ENCODE peak calls at places on chromosome 12, in seven cellular contexts. One of them, this sample, is unnamed.

GRCh38 chr12:124036117-124037109 is 63.4 kb downstream of the ZNF664 start:
- DNase-seq in breast epithelium: no peak
- DNase-seq in tibial nerve: no peak
- DNase-seq in PC-3: peak; percentile 70
- DNase-seq in GM06990: no peak
- DNase-seq in esophagus muscularis mucosa: no peak
- DNase-seq in BE2C: peak; percentile 46
- DNase-seq in this sample: no peak

GRCh38 chr12:32270818-32271710 is 128.3 kb upstream of the FGD4 start:
- DNase-seq in breast epithelium: no peak
- DNase-seq in tibial nerve: no peak
- DNase-seq in PC-3: peak; percentile 27
- DNase-seq in GM06990: no peak
- DNase-seq in esophagus muscularis mucosa: no peak
- DNase-seq in BE2C: no peak
- DNase-seq in this sample: peak; percentile 5

GRCh38 chr12:90978117-90978770 is 23.3 kb upstream of the CCER1 start:
- DNase-seq in breast epithelium: no peak
- DNase-seq in tibial nerve: no peak
- DNase-seq in PC-3: peak; percentile 81
- DNase-seq in GM06990: no peak
- DNase-seq in esophagus muscularis mucosa: no peak
- DNase-seq in BE2C: no peak
- DNase-seq in this sample: peak; percentile 49

GRCh38 chr12:45893240-45893639 is 97.1 kb downstream of the SCAF11 start:
- DNase-seq in breast epithelium: no peak
- DNase-seq in tibial nerve: no peak
- DNase-seq in PC-3: peak; percentile 27
- DNase-seq in GM06990: no peak
- DNase-seq in esophagus muscularis mucosa: no peak
- DNase-seq in BE2C: no peak
- DNase-seq in this sample: peak; percentile 27

GRCh38 chr12:85283560-85283959 is 3.5 kb downstream of the ALX1 start:
- DNase-seq in breast epithelium: no peak
- DNase-seq in tibial nerve: no peak
- DNase-seq in PC-3: no peak
- DNase-seq in GM06990: no peak
- DNase-seq in esophagus muscularis mucosa: no peak
- DNase-seq in BE2C: no peak
- DNase-seq in this sample: no peak

GRCh38 chr12:38921025-38921677 is 15.8 kb upstream of the CPNE8 start:
- DNase-seq in breast epithelium: no peak
- DNase-seq in tibial nerve: peak; percentile 18
- DNase-seq in PC-3: peak; percentile 92
- DNase-seq in GM06990: peak; percentile 2
- DNase-seq in esophagus muscularis mucosa: no peak
- DNase-seq in BE2C: peak; percentile 80
- DNase-seq in this sample: peak; percentile 80

GRCh38 chr12:72323881-72324280 is 51.7 kb downstream of the TRHDE start:
- DNase-seq in breast epithelium: no peak
- DNase-seq in tibial nerve: no peak
- DNase-seq in PC-3: no peak
- DNase-seq in GM06990: no peak
- DNase-seq in esophagus muscularis mucosa: no peak
- DNase-seq in BE2C: no peak
- DNase-seq in this sample: no peak

GRCh38 chr12:85765443-85765842 is 70.8 kb downstream of the RASSF9 start:
- DNase-seq in breast epithelium: no peak
- DNase-seq in tibial nerve: no peak
- DNase-seq in PC-3: no peak
- DNase-seq in GM06990: no peak
- DNase-seq in esophagus muscularis mucosa: no peak
- DNase-seq in BE2C: no peak
- DNase-seq in this sample: peak; percentile 47

GRCh38 chr12:109654357-109654756 is 59.3 kb upstream of the FAM222A start:
- DNase-seq in breast epithelium: no peak
- DNase-seq in tibial nerve: no peak
- DNase-seq in PC-3: no peak
- DNase-seq in GM06990: no peak
- DNase-seq in esophagus muscularis mucosa: no peak
- DNase-seq in BE2C: peak; percentile 83
- DNase-seq in this sample: no peak

GRCh38 chr12:93322784-93323183 is 54.9 kb upstream of the NUDT4 start:
- DNase-seq in breast epithelium: no peak
- DNase-seq in tibial nerve: no peak
- DNase-seq in PC-3: peak; percentile 80
- DNase-seq in GM06990: no peak
- DNase-seq in esophagus muscularis mucosa: no peak
- DNase-seq in BE2C: no peak
- DNase-seq in this sample: peak; percentile 84

GRCh38 chr12:92739099-92739498 is 36.3 kb downstream of the PLEKHG7 start:
- DNase-seq in breast epithelium: no peak
- DNase-seq in tibial nerve: no peak
- DNase-seq in PC-3: no peak
- DNase-seq in GM06990: no peak
- DNase-seq in esophagus muscularis mucosa: no peak
- DNase-seq in BE2C: peak; percentile 47
- DNase-seq in this sample: no peak

GRCh38 chr12:46260153-46260912 is 8.5 kb downstream of the SLC38A1 start:
- DNase-seq in breast epithelium: no peak
- DNase-seq in tibial nerve: no peak
- DNase-seq in PC-3: peak; percentile 25
- DNase-seq in GM06990: no peak
- DNase-seq in esophagus muscularis mucosa: no peak
- DNase-seq in BE2C: no peak
- DNase-seq in this sample: no peak

GRCh38 chr12:69546693-69547438 is 38.4 kb upstream of the CCT2 start:
- DNase-seq in breast epithelium: no peak
- DNase-seq in tibial nerve: no peak
- DNase-seq in PC-3: no peak
- DNase-seq in GM06990: no peak
- DNase-seq in esophagus muscularis mucosa: no peak
- DNase-seq in BE2C: no peak
- DNase-seq in this sample: no peak

GRCh38 chr12:132351751-132352495 is 22.5 kb upstream of the GALNT9 start:
- DNase-seq in breast epithelium: no peak
- DNase-seq in tibial nerve: no peak
- DNase-seq in PC-3: no peak
- DNase-seq in GM06990: no peak
- DNase-seq in esophagus muscularis mucosa: no peak
- DNase-seq in BE2C: no peak
- DNase-seq in this sample: no peak

GRCh38 chr12:124665516-124665915 is 98.1 kb upstream of the NCOR2 start:
- DNase-seq in breast epithelium: no peak
- DNase-seq in tibial nerve: no peak
- DNase-seq in PC-3: no peak
- DNase-seq in GM06990: no peak
- DNase-seq in esophagus muscularis mucosa: no peak
- DNase-seq in BE2C: no peak
- DNase-seq in this sample: no peak

GRCh38 chr12:75954076-75954475 is 77.5 kb downstream of the PHLDA1 start:
- DNase-seq in breast epithelium: no peak
- DNase-seq in tibial nerve: no peak
- DNase-seq in PC-3: peak; percentile 96
- DNase-seq in GM06990: no peak
- DNase-seq in esophagus muscularis mucosa: no peak
- DNase-seq in BE2C: no peak
- DNase-seq in this sample: peak; percentile 99

GRCh38 chr12:31491395-31491794 is 99.5 kb downstream of the DENND5B start:
- DNase-seq in breast epithelium: no peak
- DNase-seq in tibial nerve: no peak
- DNase-seq in PC-3: no peak
- DNase-seq in GM06990: no peak
- DNase-seq in esophagus muscularis mucosa: no peak
- DNase-seq in BE2C: no peak
- DNase-seq in this sample: no peak

GRCh38 chr12:121830588-121831265 is 26.9 kb downstream of the SETD1B start:
- DNase-seq in breast epithelium: no peak
- DNase-seq in tibial nerve: no peak
- DNase-seq in PC-3: no peak
- DNase-seq in GM06990: no peak
- DNase-seq in esophagus muscularis mucosa: no peak
- DNase-seq in BE2C: no peak
- DNase-seq in this sample: no peak

GRCh38 chr12:121828826-121829225 is 25.0 kb downstream of the SETD1B start:
- DNase-seq in breast epithelium: no peak
- DNase-seq in tibial nerve: no peak
- DNase-seq in PC-3: no peak
- DNase-seq in GM06990: no peak
- DNase-seq in esophagus muscularis mucosa: no peak
- DNase-seq in BE2C: no peak
- DNase-seq in this sample: no peak

GRCh38 chr12:121828306-121828705 is 24.5 kb downstream of the SETD1B start:
- DNase-seq in breast epithelium: no peak
- DNase-seq in tibial nerve: no peak
- DNase-seq in PC-3: no peak
- DNase-seq in GM06990: no peak
- DNase-seq in esophagus muscularis mucosa: no peak
- DNase-seq in BE2C: no peak
- DNase-seq in this sample: no peak

GRCh38 chr12:121830134-121830533 is 26.3 kb downstream of the SETD1B start:
- DNase-seq in breast epithelium: no peak
- DNase-seq in tibial nerve: no peak
- DNase-seq in PC-3: no peak
- DNase-seq in GM06990: no peak
- DNase-seq in esophagus muscularis mucosa: no peak
- DNase-seq in BE2C: no peak
- DNase-seq in this sample: no peak

GRCh38 chr12:121829250-121829918 is 25.6 kb downstream of the SETD1B start:
- DNase-seq in breast epithelium: no peak
- DNase-seq in tibial nerve: no peak
- DNase-seq in PC-3: no peak
- DNase-seq in GM06990: no peak
- DNase-seq in esophagus muscularis mucosa: no peak
- DNase-seq in BE2C: peak; percentile 13
- DNase-seq in this sample: no peak
- H3K36me3 ChIP-seq in breast epithelium: peaks cover 22% of the 10 kb centered on the region
- H3K36me3 ChIP-seq in tibial nerve: peaks cover 85% of the 10 kb centered on the region
- H3K36me3 ChIP-seq in PC-3: peaks cover 33% of the 10 kb centered on the region
- H3K36me3 ChIP-seq in GM06990: peaks cover 29% of the 10 kb centered on the region
- H3K36me3 ChIP-seq in esophagus muscularis mucosa: peaks cover 78% of the 10 kb centered on the region
- H3K36me3 ChIP-seq in BE2C: peaks cover 43% of the 10 kb centered on the region
- H3K36me3 ChIP-seq in this sample: peaks cover 16% of the 10 kb centered on the region

GRCh38 chr12:54015210-54015931 is 6.6 kb downstream of the HOXC8 start:
- DNase-seq in breast epithelium: no peak
- DNase-seq in tibial nerve: no peak
- DNase-seq in PC-3: no peak
- DNase-seq in GM06990: no peak
- DNase-seq in esophagus muscularis mucosa: no peak
- DNase-seq in BE2C: no peak
- DNase-seq in this sample: no peak
- H3K27me3 ChIP-seq in breast epithelium: no peaks in the 10 kb centered on the region
- H3K27me3 ChIP-seq in tibial nerve: peaks cover 49% of the 10 kb centered on the region
- H3K27me3 ChIP-seq in PC-3: no peaks in the 10 kb centered on the region
- H3K27me3 ChIP-seq in GM06990: peaks cover 1% of the 10 kb centered on the region
- H3K27me3 ChIP-seq in esophagus muscularis mucosa: peaks cover 69% of the 10 kb centered on the region
- H3K27me3 ChIP-seq in BE2C: no peaks in the 10 kb centered on the region
- H3K27me3 ChIP-seq in this sample: peaks cover 58% of the 10 kb centered on the region

DNA sequence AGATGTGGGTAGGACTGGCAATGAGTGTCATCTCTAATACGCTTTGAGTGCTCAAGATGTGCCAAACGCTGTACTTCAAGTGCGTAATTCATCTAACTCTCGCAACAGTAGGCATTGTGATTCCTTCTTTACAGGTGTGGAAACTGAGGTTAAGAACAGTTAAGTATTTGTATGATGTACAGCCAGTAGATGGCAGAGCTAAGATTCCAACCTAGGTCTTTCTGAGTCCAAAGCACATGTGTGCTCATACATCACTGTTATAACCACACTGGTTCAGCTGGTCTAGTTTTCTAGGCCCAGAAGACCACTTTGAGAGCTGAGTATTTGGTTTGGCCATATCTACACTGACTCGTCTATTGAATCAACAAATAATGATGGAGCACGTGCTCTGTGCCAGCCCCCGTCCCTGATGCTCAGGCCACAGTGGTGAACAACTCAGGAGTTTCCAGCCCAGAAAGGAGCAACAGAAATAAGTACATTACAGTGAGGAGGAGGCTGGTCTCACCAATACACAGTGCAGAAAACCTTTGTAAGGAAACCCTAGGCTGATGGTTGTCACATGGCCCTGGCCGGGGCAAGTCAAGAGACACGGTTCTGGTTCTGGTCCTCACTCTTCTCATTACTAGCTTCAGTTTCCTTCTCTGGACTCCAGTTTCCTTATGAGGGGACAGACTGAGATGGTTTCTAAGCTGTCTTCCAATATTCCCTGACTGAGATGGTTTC is 69.3 kb upstream of the SCN8A start:
- DNase-seq in breast epithelium: no peak
- DNase-seq in tibial nerve: no peak
- DNase-seq in PC-3: peak; percentile 31
- DNase-seq in GM06990: no peak
- DNase-seq in esophagus muscularis mucosa: no peak
- DNase-seq in BE2C: no peak
- DNase-seq in this sample: peak; percentile 10
- TF ChIP-seq CTCF in breast epithelium: no peak
- TF ChIP-seq CTCF in tibial nerve: no peak
- TF ChIP-seq CTCF in PC-3: peak; percentile 49
- TF ChIP-seq CTCF in GM06990: peak; percentile 19
- TF ChIP-seq CTCF in esophagus muscularis mucosa: no peak
- TF ChIP-seq CTCF in BE2C: peak; percentile 33
- TF ChIP-seq CTCF in this sample: peak; percentile 26

GRCh38 chr12:4489551-4489950 is 43.9 kb upstream of the FGF6 start:
- DNase-seq in breast epithelium: no peak
- DNase-seq in tibial nerve: no peak
- DNase-seq in PC-3: no peak
- DNase-seq in GM06990: no peak
- DNase-seq in esophagus muscularis mucosa: no peak
- DNase-seq in BE2C: no peak
- DNase-seq in this sample: no peak
- H3K36me3 ChIP-seq in breast epithelium: peaks cover 5% of the 10 kb centered on the region
- H3K36me3 ChIP-seq in tibial nerve: peaks cover 52% of the 10 kb centered on the region
- H3K36me3 ChIP-seq in PC-3: no peaks in the 10 kb centered on the region
- H3K36me3 ChIP-seq in GM06990: peaks cover 1% of the 10 kb centered on the region
- H3K36me3 ChIP-seq in esophagus muscularis mucosa: peaks cover 39% of the 10 kb centered on the region
- H3K36me3 ChIP-seq in BE2C: peaks cover 11% of the 10 kb centered on the region
- H3K36me3 ChIP-seq in this sample: peaks cover 1% of the 10 kb centered on the region

GRCh38 chr12:205026-205425 is 8.9 kb downstream of the SLC6A12 start:
- DNase-seq in breast epithelium: no peak
- DNase-seq in tibial nerve: no peak
- DNase-seq in PC-3: no peak
- DNase-seq in GM06990: no peak
- DNase-seq in esophagus muscularis mucosa: no peak
- DNase-seq in BE2C: no peak
- DNase-seq in this sample: no peak

GRCh38 chr12:209246-209645 is 4.7 kb downstream of the SLC6A12 start:
- DNase-seq in breast epithelium: no peak
- DNase-seq in tibial nerve: no peak
- DNase-seq in PC-3: no peak
- DNase-seq in GM06990: no peak
- DNase-seq in esophagus muscularis mucosa: no peak
- DNase-seq in BE2C: no peak
- DNase-seq in this sample: no peak

GRCh38 chr12:208813-209212 is 5.1 kb downstream of the SLC6A12 start:
- DNase-seq in breast epithelium: no peak
- DNase-seq in tibial nerve: no peak
- DNase-seq in PC-3: no peak
- DNase-seq in GM06990: no peak
- DNase-seq in esophagus muscularis mucosa: no peak
- DNase-seq in BE2C: no peak
- DNase-seq in this sample: no peak

GRCh38 chr12:207804-208203 is 6.2 kb downstream of the SLC6A12 start:
- DNase-seq in breast epithelium: no peak
- DNase-seq in tibial nerve: no peak
- DNase-seq in PC-3: no peak
- DNase-seq in GM06990: no peak
- DNase-seq in esophagus muscularis mucosa: no peak
- DNase-seq in BE2C: no peak
- DNase-seq in this sample: no peak

GRCh38 chr12:206746-207440 is 7.1 kb downstream of the SLC6A12 start:
- DNase-seq in breast epithelium: no peak
- DNase-seq in tibial nerve: no peak
- DNase-seq in PC-3: no peak
- DNase-seq in GM06990: no peak
- DNase-seq in esophagus muscularis mucosa: no peak
- DNase-seq in BE2C: no peak
- DNase-seq in this sample: no peak
- H3K27me3 ChIP-seq in breast epithelium: no peaks in the 10 kb centered on the region
- H3K27me3 ChIP-seq in tibial nerve: peaks cover 30% of the 10 kb centered on the region
- H3K27me3 ChIP-seq in PC-3: peaks cover 23% of the 10 kb centered on the region
- H3K27me3 ChIP-seq in GM06990: peaks cover 2% of the 10 kb centered on the region
- H3K27me3 ChIP-seq in esophagus muscularis mucosa: peaks cover 19% of the 10 kb centered on the region
- H3K27me3 ChIP-seq in BE2C: no peaks in the 10 kb centered on the region
- H3K27me3 ChIP-seq in this sample: peaks cover 9% of the 10 kb centered on the region

This sample was measured in bronchial epithelial cell.